ENCODE peak calls at places on chromosomes 3 and 15, in nine cellular contexts. M is CD4-positive, alpha-beta memory T cell; Q is HepG2; Y is uterus; B is fibroblast of lung; C is upper lobe of right lung; V is cardiac muscle cell; X is mesendoderm; D is GM23248. Z is an unnamed sample.

GRCh38 chr3:188776447-188776846 is 395.3 kb upstream of the TPRG1 start:
- DNase-seq in M (no peak), Q (no peak), Y (no peak), B (no peak), C (no peak), V (peak; percentile 75), X (peak; percentile 28), D (peak; percentile 73), Z (no peak)

GRCh38 chr3:156161172-156161571 is 40.8 kb downstream of the KCNAB1 start:
- DNase-seq in M (peak; percentile 46), Q (no peak), Y (no peak), B (peak; percentile 40), C (no peak), V (no peak), X (no peak), D (no peak), Z (no peak)

GRCh38 chr3:99903844-99904243 is 86.2 kb downstream of the CMSS1 start:
- DNase-seq in M (no peak), Q (no peak), Y (no peak), B (peak; percentile 12), C (no peak), V (no peak), X (no peak), D (peak; percentile 21), Z (no peak)

GRCh38 chr3:51813539-51813938 is 34.5 kb upstream of the IQCF6 start:
- DNase-seq in M (no peak), Q (no peak), Y (no peak), B (no peak), C (no peak), V (no peak), X (no peak), D (no peak), Z (peak; percentile 89)

GRCh38 chr3:52237659-52238172 is 1.2 kb downstream of the TWF2 start:
- DNase-seq in M (no peak), Q (no peak), Y (peak; percentile 92), B (peak; percentile 85), C (peak; percentile 86), V (peak; percentile 88), X (peak; percentile 69), D (peak; percentile 98), Z (peak; percentile 33)

GRCh38 chr3:117393119-117393518 is 683.5 kb downstream of the TUSC7 start:
- DNase-seq in M (no peak), Q (no peak), Y (no peak), B (peak; percentile 53), C (no peak), V (no peak), X (no peak), D (no peak), Z (no peak)

GRCh38 chr3:29868702-29869101 is 587.8 kb downstream of the RBMS3 start:
- DNase-seq in M (no peak), Q (no peak), Y (no peak), B (no peak), C (no peak), V (no peak), X (peak; percentile 80), D (no peak), Z (no peak)

GRCh38 chr3:146861262-146861661 is 256.1 kb upstream of the PLSCR5 start:
- DNase-seq in M (no peak), Q (no peak), Y (no peak), B (no peak), C (no peak), V (no peak), X (no peak), D (no peak), Z (no peak)

GRCh38 chr3:70742081-70742480 is 429.6 kb upstream of the MDFIC2 start:
- DNase-seq in M (no peak), Q (no peak), Y (no peak), B (no peak), C (no peak), V (no peak), X (no peak), D (no peak), Z (no peak)

GRCh38 chr15:85430406-85431204 is 50.2 kb downstream of the AKAP13 start:
- DNase-seq in M (no peak), Q (no peak), Y (no peak), B (no peak), C (no peak), V (no peak), X (peak; percentile 56), D (no peak), Z (no peak)

GRCh38 chr3:4776980-4777581 is 202.2 kb upstream of the BHLHE40 start:
- DNase-seq in M (no peak), Q (no peak), Y (peak; percentile 37), B (no peak), C (no peak), V (peak; percentile 59), X (no peak), D (peak; percentile 38), Z (no peak)

GRCh38 chr3:9951962-9952805 is at the start of gene PRRT3:
- DNase-seq in M (peak; percentile 58), Q (no peak), Y (no peak), B (peak; percentile 42), C (peak; percentile 76), V (peak; percentile 52), X (peak; percentile 64), D (peak; percentile 78), Z (peak; percentile 63)

GRCh38 chr3:9951598-9951961 is 628 bp downstream of the PRRT3 start:
- DNase-seq in M (no peak), Q (no peak), Y (no peak), B (no peak), C (no peak), V (no peak), X (no peak), D (peak; percentile 19), Z (no peak)

GRCh38 chr3:9949626-9950025 is 2.6 kb downstream of the PRRT3 start:
- DNase-seq in M (no peak), Q (no peak), Y (no peak), B (no peak), C (no peak), V (no peak), X (no peak), D (no peak), Z (no peak)

GRCh38 chr3:9949115-9949514 is 3.1 kb downstream of the PRRT3 start:
- DNase-seq in M (no peak), Q (no peak), Y (no peak), B (no peak), C (no peak), V (no peak), X (no peak), D (no peak), Z (no peak)

DNA sequence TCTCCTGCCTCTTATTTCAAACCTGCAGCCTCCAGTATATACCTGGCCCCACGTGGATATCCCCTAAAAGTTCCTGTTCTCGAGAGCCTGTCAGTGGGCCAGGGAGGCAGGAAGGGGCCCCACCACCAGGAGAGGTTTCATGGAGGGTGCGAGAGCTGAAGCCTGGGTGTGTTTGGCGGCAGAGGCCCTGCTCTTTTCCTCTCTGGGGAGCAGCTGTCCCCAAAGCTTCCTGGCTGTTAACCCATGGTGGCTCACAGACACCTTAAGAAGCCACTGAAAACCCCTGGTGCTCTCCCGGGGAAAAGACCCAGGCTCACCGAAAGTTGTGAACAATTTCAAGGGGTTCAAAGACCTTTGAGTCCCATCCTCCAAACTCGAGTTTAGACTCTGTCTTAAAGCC is 1.1 kb downstream of the PRRT3 start:
- DNase-seq in M (no peak), Q (no peak), Y (no peak), B (no peak), C (no peak), V (no peak), X (no peak), D (no peak), Z (no peak)
- H3K27ac ChIP-seq in M (peak overlapping the region; percentile 50), Q (no peak overlapping the region), Y (no peak overlapping the region), B (no peak overlapping the region), C (no peak overlapping the region), V (no peak overlapping the region), X (no peak overlapping the region), D (no peak overlapping the region), Z (no peak overlapping the region)

GRCh38 chr3:18097989-18098388 is 327.1 kb downstream of the SATB1 start:
- DNase-seq in M (no peak), Q (no peak), Y (no peak), B (no peak), C (no peak), V (no peak), X (no peak), D (no peak), Z (no peak)
- H3K27ac ChIP-seq in M (no peak overlapping the region), Q (no peak overlapping the region), Y (no peak overlapping the region), B (no peak overlapping the region), C (no peak overlapping the region), V (no peak overlapping the region), X (no peak overlapping the region), D (no peak overlapping the region), Z (no peak overlapping the region)

DNA sequence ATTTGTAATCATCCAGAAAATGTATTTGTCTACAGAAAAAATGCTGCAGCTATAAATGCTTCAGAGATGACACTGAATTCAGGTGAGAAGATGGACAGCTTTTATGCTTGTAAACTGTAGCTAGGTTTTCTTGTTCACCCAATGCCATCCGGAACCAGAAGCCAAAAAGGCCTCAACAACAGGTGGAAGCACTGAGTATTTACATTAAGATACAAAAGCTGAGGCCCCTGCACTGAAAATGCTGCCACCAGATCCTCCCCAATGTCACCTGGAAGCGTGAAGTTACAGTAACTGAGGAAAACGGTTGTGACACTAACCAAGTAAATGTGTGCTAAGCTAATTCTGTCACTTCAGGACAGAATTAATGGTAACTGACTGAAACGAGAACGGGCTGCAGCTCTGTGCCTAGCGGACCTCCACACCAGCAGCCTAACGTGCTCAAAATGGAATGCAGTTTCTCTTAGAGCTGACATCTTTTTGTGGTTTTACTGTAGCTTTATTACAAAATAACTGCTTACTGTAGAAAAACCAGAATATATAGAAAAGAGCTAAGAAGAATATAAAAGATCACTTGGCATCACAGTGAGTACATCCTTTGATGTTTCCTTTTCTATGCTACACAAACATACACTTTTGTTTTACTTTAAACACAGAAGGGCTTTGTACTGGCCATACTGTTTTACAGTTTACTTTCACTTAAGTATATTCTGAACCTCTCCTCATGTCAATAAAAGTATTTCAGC is 7.6 kb downstream of the CHSY1 start:
- DNase-seq in M (no peak), Q (peak; percentile 63), Y (no peak), B (peak; percentile 69), C (no peak), V (no peak), X (no peak), D (no peak), Z (no peak)
- H3K27ac ChIP-seq in M (no peak overlapping the region), Q (peak overlapping the region; percentile 36), Y (peak overlapping the region; percentile 8), B (peak overlapping the region; percentile 46), C (peak overlapping the region; percentile 2), V (peak overlapping the region; percentile 39), X (no peak overlapping the region), D (no peak overlapping the region), Z (no peak overlapping the region)

GRCh38 chr15:62456011-62456920 is 291.2 kb upstream of the C2CD4B start:
- DNase-seq in M (no peak), Q (no peak), Y (no peak), B (no peak), C (no peak), V (no peak), X (no peak), D (peak; percentile 27), Z (no peak)

GRCh38 chr15:62455441-62455921 is 290.4 kb upstream of the C2CD4B start:
- DNase-seq in M (no peak), Q (no peak), Y (no peak), B (no peak), C (no peak), V (no peak), X (no peak), D (no peak), Z (no peak)

GRCh38 chr15:62453356-62453755 is 288.3 kb upstream of the C2CD4B start:
- DNase-seq in M (no peak), Q (no peak), Y (no peak), B (peak; percentile 37), C (no peak), V (no peak), X (no peak), D (peak; percentile 52), Z (peak; percentile 96)

GRCh38 chr15:62453979-62454378 is 288.9 kb upstream of the C2CD4B start:
- DNase-seq in M (no peak), Q (no peak), Y (no peak), B (peak; percentile 59), C (no peak), V (peak; percentile 50), X (no peak), D (peak; percentile 86), Z (no peak)

GRCh38 chr15:62454567-62455172 is 289.6 kb upstream of the C2CD4B start:
- DNase-seq in M (no peak), Q (no peak), Y (no peak), B (no peak), C (no peak), V (no peak), X (no peak), D (peak; percentile 35), Z (no peak)
- H3K27ac ChIP-seq in M (no peak overlapping the region), Q (no peak overlapping the region), Y (no peak overlapping the region), B (peak overlapping the region; percentile 72), C (no peak overlapping the region), V (no peak overlapping the region), X (no peak overlapping the region), D (peak overlapping the region; percentile 78), Z (peak overlapping the region; percentile 68)